ENCODE peak calls at places on chromosome 12, in nine cellular contexts. H is GF-D8, V is OCI-M1, O is mesendoderm, Z is sciatic nerve, N is neuronal stem cell, D is smooth muscle cell of the brain vasculature, B is DND-41, F is astrocyte of the cerebellum. R is an unnamed sample.

GRCh38 chr12:124680863-124681778 is 113.7 kb upstream of the NCOR2 start:
- DNase-seq in Z (no peak), F (peak; percentile 68), H (peak; percentile 78), B (no peak), V (peak; percentile 95), O (peak; percentile 95), N (peak; percentile 48), D (peak; percentile 73), R (peak; percentile 55)

GRCh38 chr12:65821336-65821735 is 2.9 kb upstream of the HMGA2 start:
- DNase-seq in F (no peak), H (no peak), D (no peak), N (no peak), O (no peak), V (no peak), B (no peak), Z (no peak), R (no peak)

GRCh38 chr12:13780453-13780852 is 200.9 kb downstream of the GRIN2B start:
- DNase-seq in D (no peak), H (no peak), O (peak; percentile 73), N (no peak), B (no peak), Z (no peak), F (no peak), V (no peak), R (no peak)

GRCh38 chr12:123996581-123996980 is 23.6 kb downstream of the ZNF664 start:
- DNase-seq in D (no peak), B (no peak), V (no peak), O (no peak), F (no peak), H (no peak), Z (no peak), N (no peak), R (no peak)

GRCh38 chr12:100555722-100556121 is 17.8 kb upstream of the GAS2L3 start:
- DNase-seq in O (no peak), B (no peak), N (no peak), V (no peak), H (no peak), Z (no peak), F (no peak), D (no peak), R (no peak)

GRCh38 chr12:113070117-113070906 is 13.8 kb downstream of the DTX1 start:
- DNase-seq in V (no peak), D (no peak), Z (no peak), B (peak; percentile 81), N (no peak), H (no peak), F (no peak), O (no peak), R (peak; percentile 90)

GRCh38 chr12:89651192-89651591 is 57.4 kb downstream of the ATP2B1 start:
- DNase-seq in O (no peak), D (no peak), Z (no peak), N (no peak), B (no peak), F (no peak), H (no peak), V (no peak), R (no peak)

GRCh38 chr12:20946732-20947131 is 136.2 kb downstream of the SLCO1B3 start:
- DNase-seq in V (peak; percentile 69), H (no peak), Z (no peak), F (peak; percentile 2), D (peak; percentile 15), O (peak; percentile 57), B (peak; percentile 17), N (no peak), R (peak; percentile 39)

GRCh38 chr12:2833810-2834209 is 1.0 kb downstream of the NRIP2 start:
- DNase-seq in O (no peak), B (no peak), F (no peak), D (no peak), V (no peak), Z (peak; percentile 78), N (no peak), H (no peak), R (no peak)

GRCh38 chr12:133081408-133081806 is 684 bp downstream of the ZNF140 start:
- DNase-seq in D (no peak), V (peak; percentile 42), O (peak; percentile 10), Z (no peak), H (no peak), B (no peak), F (no peak), N (no peak), R (peak; percentile 8)

GRCh38 chr12:79689477-79690155 is 1.1 kb downstream of the PAWR start:
- DNase-seq in B (no peak), H (peak; percentile 45), Z (peak; percentile 67), V (no peak), D (no peak), N (peak; percentile 42), F (no peak), O (peak; percentile 83), R (peak; percentile 28)

GRCh38 chr12:101004891-101005290 is 205.1 kb downstream of the SLC5A8 start:
- DNase-seq in N (no peak), Z (no peak), D (no peak), O (no peak), B (no peak), V (no peak), H (no peak), F (no peak), R (no peak)

GRCh38 chr12:6052940-6053329 is 71.5 kb downstream of the VWF start:
- DNase-seq in O (no peak), N (no peak), V (no peak), B (no peak), D (no peak), H (no peak), F (no peak), Z (no peak), R (no peak)

GRCh38 chr12:51827925-51828818 is 20.3 kb downstream of the FIGNL2 start:
- DNase-seq in Z (no peak), B (peak; percentile 47), N (no peak), F (no peak), O (peak; percentile 45), H (peak; percentile 1), D (no peak), V (peak; percentile 51), R (peak; percentile 81)

GRCh38 chr12:65632131-65632855 is 192.0 kb upstream of the HMGA2 start:
- DNase-seq in N (no peak), F (no peak), B (no peak), O (no peak), D (no peak), V (no peak), Z (no peak), H (no peak), R (no peak)

GRCh38 chr12:61452076-61452475 is 808.1 kb upstream of the USP15 start:
- DNase-seq in D (no peak), F (no peak), B (no peak), N (peak; percentile 31), Z (no peak), O (no peak), V (no peak), H (no peak), R (no peak)

GRCh38 chr12:109435428-109436180 is 41.5 kb downstream of the KCTD10 start:
- DNase-seq in H (no peak), Z (no peak), F (no peak), V (no peak), D (no peak), O (peak; percentile 19), N (no peak), B (no peak), R (no peak)

GRCh38 chr12:48004941-48005749 is 869 bp upstream of the COL2A1 start:
- DNase-seq in B (no peak), D (no peak), N (no peak), O (peak; percentile 51), V (no peak), Z (no peak), F (no peak), H (no peak), R (no peak)

GRCh38 chr12:131828671-131829350 is 618 bp downstream of the MMP17 start:
- DNase-seq in O (peak; percentile 60), V (no peak), H (no peak), Z (peak; percentile 56), D (no peak), F (no peak), N (no peak), B (no peak), R (no peak)

GRCh38 chr12:114916531-114916930 is 232.6 kb upstream of the TBX3 start:
- DNase-seq in H (no peak), F (no peak), D (peak; percentile 59), B (no peak), Z (no peak), O (no peak), N (no peak), V (no peak), R (no peak)

R was measured in activated naive CD4-positive, alpha-beta T cell treated with anti-CD3 and anti-CD28 coated beads for 36 hours.